ENCODE peak calls at places on chromosomes 16 and 17, in ten cellular contexts. One of them, this sample, is unnamed.

GRCh38 chr17:68600881-68601564 is at the start of gene FAM20A:
- DNase-seq in NCI-H524: peak
- DNase-seq in T-helper 17 cell: no peak
- DNase-seq in endothelial cell: peak
- DNase-seq in SHP77 treated with DMSO at 0.1 percent for 48 hours: no peak
- DNase-seq in EL: no peak
- DNase-seq in fibroblast of lung: no peak
- DNase-seq in stimulated activated CD8-positive, alpha-beta memory T cell treated with anti-CD3 and anti-CD28 coated beads, Interleukin-12 subunit alpha, Interleukin-12 subunit beta, amount 100 ng/mL, for 1 hour: no peak
- DNase-seq in HEK293T: peak
- DNase-seq in substantia nigra: no peak
- DNase-seq in this sample: no peak

GRCh38 chr17:49687878-49688491 is 10.1 kb upstream of the SPOP start:
- DNase-seq in NCI-H524: no peak
- DNase-seq in T-helper 17 cell: no peak
- DNase-seq in endothelial cell: peak
- DNase-seq in SHP77 treated with DMSO at 0.1 percent for 48 hours: no peak
- DNase-seq in EL: peak
- DNase-seq in fibroblast of lung: peak
- DNase-seq in stimulated activated CD8-positive, alpha-beta memory T cell treated with anti-CD3 and anti-CD28 coated beads, Interleukin-12 subunit alpha, Interleukin-12 subunit beta, amount 100 ng/mL, for 1 hour: no peak
- DNase-seq in HEK293T: no peak
- DNase-seq in substantia nigra: no peak
- DNase-seq in this sample: no peak

GRCh38 chr17:61323015-61323379 is 76.6 kb upstream of the TBX2 start:
- DNase-seq in NCI-H524: no peak
- DNase-seq in T-helper 17 cell: no peak
- DNase-seq in endothelial cell: no peak
- DNase-seq in SHP77 treated with DMSO at 0.1 percent for 48 hours: no peak
- DNase-seq in EL: no peak
- DNase-seq in fibroblast of lung: no peak
- DNase-seq in stimulated activated CD8-positive, alpha-beta memory T cell treated with anti-CD3 and anti-CD28 coated beads, Interleukin-12 subunit alpha, Interleukin-12 subunit beta, amount 100 ng/mL, for 1 hour: no peak
- DNase-seq in HEK293T: no peak
- DNase-seq in substantia nigra: no peak
- DNase-seq in this sample: no peak

GRCh38 chr17:46831573-46832305 is 13.2 kb upstream of the WNT3 start:
- DNase-seq in NCI-H524: no peak
- DNase-seq in T-helper 17 cell: no peak
- DNase-seq in endothelial cell: no peak
- DNase-seq in SHP77 treated with DMSO at 0.1 percent for 48 hours: no peak
- DNase-seq in EL: no peak
- DNase-seq in fibroblast of lung: no peak
- DNase-seq in stimulated activated CD8-positive, alpha-beta memory T cell treated with anti-CD3 and anti-CD28 coated beads, Interleukin-12 subunit alpha, Interleukin-12 subunit beta, amount 100 ng/mL, for 1 hour: no peak
- DNase-seq in HEK293T: no peak
- DNase-seq in substantia nigra: peak
- DNase-seq in this sample: no peak

GRCh38 chr17:56173958-56174357 is 20.7 kb downstream of the ANKFN1 start:
- DNase-seq in NCI-H524: peak
- DNase-seq in T-helper 17 cell: no peak
- DNase-seq in endothelial cell: no peak
- DNase-seq in SHP77 treated with DMSO at 0.1 percent for 48 hours: no peak
- DNase-seq in EL: peak
- DNase-seq in fibroblast of lung: peak
- DNase-seq in stimulated activated CD8-positive, alpha-beta memory T cell treated with anti-CD3 and anti-CD28 coated beads, Interleukin-12 subunit alpha, Interleukin-12 subunit beta, amount 100 ng/mL, for 1 hour: no peak
- DNase-seq in HEK293T: no peak
- DNase-seq in substantia nigra: no peak
- DNase-seq in this sample: no peak

GRCh38 chr17:17119533-17119932 is 77.3 kb downstream of the MPRIP start:
- DNase-seq in NCI-H524: no peak
- DNase-seq in T-helper 17 cell: peak
- DNase-seq in endothelial cell: no peak
- DNase-seq in SHP77 treated with DMSO at 0.1 percent for 48 hours: no peak
- DNase-seq in EL: peak
- DNase-seq in fibroblast of lung: peak
- DNase-seq in stimulated activated CD8-positive, alpha-beta memory T cell treated with anti-CD3 and anti-CD28 coated beads, Interleukin-12 subunit alpha, Interleukin-12 subunit beta, amount 100 ng/mL, for 1 hour: peak
- DNase-seq in HEK293T: no peak
- DNase-seq in substantia nigra: no peak
- DNase-seq in this sample: no peak

GRCh38 chr16:85176541-85177447 is 64.5 kb upstream of the CIBAR2 start:
- DNase-seq in NCI-H524: peak
- DNase-seq in T-helper 17 cell: no peak
- DNase-seq in endothelial cell: no peak
- DNase-seq in SHP77 treated with DMSO at 0.1 percent for 48 hours: no peak
- DNase-seq in EL: no peak
- DNase-seq in fibroblast of lung: no peak
- DNase-seq in stimulated activated CD8-positive, alpha-beta memory T cell treated with anti-CD3 and anti-CD28 coated beads, Interleukin-12 subunit alpha, Interleukin-12 subunit beta, amount 100 ng/mL, for 1 hour: no peak
- DNase-seq in HEK293T: no peak
- DNase-seq in substantia nigra: no peak
- DNase-seq in this sample: no peak

GRCh38 chr17:75343007-75343406 is 53.8 kb upstream of the SLC25A19 start:
- DNase-seq in NCI-H524: peak
- DNase-seq in T-helper 17 cell: no peak
- DNase-seq in endothelial cell: no peak
- DNase-seq in SHP77 treated with DMSO at 0.1 percent for 48 hours: no peak
- DNase-seq in EL: no peak
- DNase-seq in fibroblast of lung: no peak
- DNase-seq in stimulated activated CD8-positive, alpha-beta memory T cell treated with anti-CD3 and anti-CD28 coated beads, Interleukin-12 subunit alpha, Interleukin-12 subunit beta, amount 100 ng/mL, for 1 hour: no peak
- DNase-seq in HEK293T: no peak
- DNase-seq in substantia nigra: no peak
- DNase-seq in this sample: no peak

GRCh38 chr17:14775761-14776492 is 475.0 kb downstream of the HS3ST3B1 start:
- DNase-seq in NCI-H524: no peak
- DNase-seq in T-helper 17 cell: no peak
- DNase-seq in endothelial cell: no peak
- DNase-seq in SHP77 treated with DMSO at 0.1 percent for 48 hours: no peak
- DNase-seq in EL: peak
- DNase-seq in fibroblast of lung: peak
- DNase-seq in stimulated activated CD8-positive, alpha-beta memory T cell treated with anti-CD3 and anti-CD28 coated beads, Interleukin-12 subunit alpha, Interleukin-12 subunit beta, amount 100 ng/mL, for 1 hour: no peak
- DNase-seq in HEK293T: no peak
- DNase-seq in substantia nigra: no peak
- DNase-seq in this sample: no peak